ENCODE peak calls at places on chromosomes 6 and 20, in ten cellular contexts. P, B, E, C, K, D, Y, T, I and U are unnamed samples.
A peak's percentile ranks its signal among the peaks of the same experiment; 100 is the strongest.

GRCh38 chr6:155880905-155881304 is 425.3 kb upstream of the NOX3 start:
- DNase-seq in Y (no peak), C (no peak), K (no peak), T (no peak), P (no peak), E (no peak), I (no peak), B (no peak), D (no peak), U (no peak)

GRCh38 chr6:135667694-135668455 is 170.3 kb upstream of the AHI1 start:
- DNase-seq in I (no peak), K (no peak), C (no peak), D (no peak), Y (no peak), P (no peak), T (peak; percentile 44), E (no peak), B (no peak), U (no peak)

GRCh38 chr6:52362443-52363221 is 681 bp downstream of the PAQR8 start:
- DNase-seq in K (peak; percentile 55), C (peak; percentile 68), Y (no peak), D (peak; percentile 17), I (peak; percentile 77), B (peak; percentile 47), T (no peak), P (peak; percentile 13), E (peak; percentile 31), U (peak; percentile 67)

GRCh38 chr6:34601706-34602105 is 45.6 kb upstream of the SPDEF start:
- DNase-seq in I (no peak), T (no peak), Y (no peak), K (peak; percentile 89), B (no peak), C (no peak), E (no peak), P (no peak), D (no peak), U (no peak)

GRCh38 chr6:157325069-157325805 is 1.9 kb upstream of the TMEM242 start:
- DNase-seq in C (no peak), Y (no peak), E (no peak), T (peak; percentile 81), B (no peak), P (no peak), K (no peak), D (no peak), I (no peak), U (no peak)

GRCh38 chr6:88870728-88871330 is 92.6 kb downstream of the RNGTT start:
- DNase-seq in E (no peak), T (peak; percentile 71), C (no peak), B (peak; percentile 15), P (peak; percentile 26), D (peak; percentile 71), I (no peak), K (peak; percentile 17), Y (peak; percentile 29), U (peak; percentile 75)

GRCh38 chr6:33071579-33071978 is 1.9 kb downstream of the HLA-DPA1 start:
- DNase-seq in C (no peak), B (no peak), T (no peak), Y (no peak), P (no peak), D (no peak), K (no peak), E (no peak), I (no peak), U (no peak)

GRCh38 chr6:5379647-5380242 is 118.4 kb downstream of the FARS2 start:
- DNase-seq in C (no peak), P (no peak), I (no peak), D (no peak), K (peak; percentile 82), T (peak; percentile 62), E (no peak), B (peak; percentile 20), Y (no peak), U (no peak)

GRCh38 chr20:43755390-43755789 is 28.6 kb upstream of the GTSF1L start:
- DNase-seq in E (no peak), B (no peak), Y (no peak), T (peak; percentile 50), I (no peak), C (no peak), K (no peak), P (no peak), D (no peak), U (no peak)

GRCh38 chr20:1819311-1820136 is 75.7 kb upstream of the SIRPA start:
- DNase-seq in C (no peak), T (no peak), D (no peak), E (no peak), K (no peak), P (no peak), Y (no peak), I (no peak), B (peak; percentile 4), U (no peak)

GRCh38 chr6:84119277-84119676 is 85.7 kb downstream of the MRAP2 start:
- DNase-seq in P (no peak), D (no peak), T (peak; percentile 7), C (no peak), E (no peak), B (no peak), Y (no peak), K (no peak), I (no peak), U (no peak)

GRCh38 chr20:62066339-62066982 is 780 bp upstream of the TAF4 start:
- DNase-seq in K (peak; percentile 77), P (peak; percentile 71), D (peak; percentile 17), C (peak; percentile 80), E (peak; percentile 24), Y (no peak), I (peak; percentile 73), T (peak; percentile 46), B (peak; percentile 67), U (peak; percentile 71)

GRCh38 chr6:151757506-151757955 is 50.0 kb upstream of the ESR1 start:
- DNase-seq in P (no peak), D (no peak), B (peak; percentile 29), T (no peak), I (no peak), C (no peak), E (no peak), Y (no peak), K (no peak), U (no peak)

GRCh38 chr6:2081155-2082138 is 164.0 kb downstream of the GMDS start:
- DNase-seq in B (no peak), C (no peak), P (no peak), I (no peak), Y (no peak), D (no peak), T (no peak), K (no peak), E (no peak), U (no peak)

GRCh38 chr6:17712573-17712972 is 5.8 kb upstream of the NUP153 start:
- DNase-seq in C (no peak), B (no peak), E (no peak), Y (peak; percentile 29), T (no peak), D (no peak), P (no peak), K (no peak), I (no peak), U (no peak)

GRCh38 chr6:126812651-126813050 is 305.8 kb upstream of the RSPO3 start:
- DNase-seq in B (no peak), K (no peak), T (no peak), E (no peak), Y (no peak), I (no peak), C (no peak), D (no peak), P (no peak), U (no peak)

GRCh38 chr6:3819161-3820110 is 29.7 kb upstream of the FAM50B start:
- DNase-seq in Y (no peak), K (no peak), P (no peak), I (no peak), T (no peak), E (no peak), D (no peak), B (no peak), C (no peak), U (no peak)

GRCh38 chr6:52958546-52959255 is 36.4 kb downstream of the GSTA4 start:
- DNase-seq in E (no peak), K (no peak), C (no peak), Y (no peak), B (no peak), I (no peak), P (no peak), D (no peak), T (no peak), U (no peak)

GRCh38 chr6:27812805-27813626 is 99.2 kb downstream of the OR2B2 start:
- DNase-seq in T (no peak), K (no peak), I (no peak), P (no peak), D (no peak), B (no peak), E (no peak), C (no peak), Y (no peak), U (no peak)
- H3K4me3 ChIP-seq in T (no peak overlapping the region), K (no peak overlapping the region), I (no peak overlapping the region), P (no peak overlapping the region), D (no peak overlapping the region), B (no peak overlapping the region), E (no peak overlapping the region), C (no peak overlapping the region), Y (no peak overlapping the region), U (no peak overlapping the region)

DNA sequence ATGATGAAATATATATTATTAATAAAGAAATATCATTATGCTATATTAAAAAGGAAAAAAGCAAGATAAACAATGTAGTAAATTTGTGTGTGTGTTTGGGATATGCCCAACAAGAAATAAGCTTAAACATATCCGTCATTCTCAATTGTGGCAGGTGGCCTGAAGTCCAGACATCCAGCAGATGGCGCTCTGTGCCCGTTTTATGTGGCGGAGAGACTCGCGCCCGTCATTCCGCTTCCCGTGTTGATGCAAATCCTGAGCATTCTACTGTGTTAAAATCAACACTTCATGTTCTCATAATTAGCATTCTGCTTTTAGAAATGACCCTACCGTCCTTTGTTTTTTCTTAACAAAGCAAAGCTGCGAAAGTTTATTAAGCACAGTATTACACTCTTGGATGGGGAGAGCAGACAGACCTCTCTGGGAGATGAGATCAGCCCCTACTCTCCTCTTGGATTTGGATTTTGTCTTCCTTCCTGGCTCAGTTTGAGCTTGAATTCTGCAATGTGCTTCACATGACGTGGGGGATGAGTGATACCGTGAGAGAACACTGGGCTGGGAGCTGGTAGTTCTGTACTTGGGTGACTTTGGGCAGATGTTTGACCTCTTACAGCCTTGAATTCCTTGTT is 125.8 kb downstream of the MCHR2 start:
- DNase-seq in P (peak; percentile 82), I (peak; percentile 51), K (peak; percentile 75), E (peak; percentile 54), Y (peak; percentile 36), D (peak; percentile 84), C (peak; percentile 78), B (peak; percentile 73), T (peak; percentile 81), U (peak; percentile 75)
- H3K4me3 ChIP-seq in P (no peak overlapping the region), I (no peak overlapping the region), K (peak overlapping the region; percentile 26), E (no peak overlapping the region), Y (no peak overlapping the region), D (no peak overlapping the region), C (no peak overlapping the region), B (no peak overlapping the region), T (no peak overlapping the region), U (no peak overlapping the region)

GRCh38 chr20:46683068-46683477 is 6.2 kb downstream of the TP53RK start:
- DNase-seq in C (no peak), B (no peak), P (no peak), T (no peak), I (no peak), D (no peak), E (no peak), K (no peak), Y (no peak), U (no peak)
- H3K4me3 ChIP-seq in C (no peak overlapping the region), B (no peak overlapping the region), P (no peak overlapping the region), T (peak overlapping the region; percentile 70), I (no peak overlapping the region), D (no peak overlapping the region), E (no peak overlapping the region), K (no peak overlapping the region), Y (peak overlapping the region; percentile 61), U (no peak overlapping the region)

GRCh38 chr6:71404145-71404966 is 115.7 kb downstream of the OGFRL1 start:
- DNase-seq in C (no peak), T (peak; percentile 76), P (no peak), D (no peak), Y (peak; percentile 38), B (no peak), K (no peak), E (no peak), I (no peak), U (no peak)
- H3K4me3 ChIP-seq in C (no peak overlapping the region), T (no peak overlapping the region), P (no peak overlapping the region), D (no peak overlapping the region), Y (no peak overlapping the region), B (no peak overlapping the region), K (no peak overlapping the region), E (no peak overlapping the region), I (no peak overlapping the region), U (no peak overlapping the region)